ENCODE peak calls at places on chromosomes 12 and 14, in six cellular contexts. K, G, F, W, Z and C are unnamed samples.

GRCh38 chr12:82413994-82414393 is 55.7 kb downstream of the METTL25 start:
- DNase-seq in K (no peak), F (no peak), Z (no peak), W (no peak), G (no peak), C (no peak)

GRCh38 chr14:46137786-46138185 is 513.8 kb downstream of the RPL10L start:
- DNase-seq in Z (no peak), G (no peak), W (no peak), K (no peak), F (no peak), C (no peak)

GRCh38 chr14:98937712-98938505 is 334.1 kb downstream of the BCL11B start:
- DNase-seq in Z (no peak), K (no peak), F (no peak), G (no peak), W (no peak), C (no peak)

GRCh38 chr14:44606576-44606975 is 99.5 kb upstream of the FSCB start:
- DNase-seq in F (no peak), Z (no peak), K (no peak), G (no peak), W (no peak), C (no peak)

GRCh38 chr12:28145211-28145610 is 45.0 kb upstream of the CCDC91 start:
- DNase-seq in F (no peak), Z (no peak), W (no peak), G (no peak), K (no peak), C (no peak)

GRCh38 chr14:78131201-78131600 is 39.0 kb upstream of the NRXN3 start:
- DNase-seq in G (no peak), Z (no peak), K (no peak), F (no peak), W (no peak), C (no peak)

GRCh38 chr14:101235042-101235871 is 326.0 kb upstream of the DIO3 start:
- DNase-seq in Z (peak), G (peak), K (peak), F (peak), W (peak), C (no peak)

GRCh38 chr12:89793946-89794345 is 85.3 kb upstream of the ATP2B1 start:
- DNase-seq in Z (no peak), W (no peak), G (no peak), K (no peak), F (no peak), C (no peak)

GRCh38 chr12:108586306-108586705 is 11.6 kb downstream of the TMEM119 start:
- DNase-seq in K (no peak), G (peak), Z (no peak), W (no peak), F (no peak), C (no peak)

GRCh38 chr12:1277905-1278304 is 286.9 kb downstream of the ERC1 start:
- DNase-seq in G (no peak), W (no peak), K (no peak), F (no peak), Z (peak), C (no peak)

GRCh38 chr14:58663494-58664111 is 25.8 kb downstream of the DACT1 start:
- DNase-seq in Z (no peak), G (peak), F (no peak), K (no peak), W (no peak), C (no peak)

GRCh38 chr12:69435644-69436043 is 34.5 kb upstream of the FRS2 start:
- DNase-seq in W (no peak), G (no peak), F (no peak), Z (no peak), K (no peak), C (no peak)

GRCh38 chr12:11904124-11904523 is 166.6 kb upstream of the BCL2L14 start:
- DNase-seq in G (no peak), F (no peak), Z (no peak), K (no peak), W (no peak), C (no peak)

GRCh38 chr12:120971299-120972180 is 6.8 kb upstream of the HNF1A start:
- DNase-seq in G (peak), F (peak), K (peak), Z (peak), W (no peak), C (peak)

GRCh38 chr14:53011053-53011462 is 60.2 kb upstream of the FERMT2 start:
- DNase-seq in W (no peak), Z (peak), G (no peak), K (peak), F (no peak), C (no peak)

GRCh38 chr14:70213721-70214282 is 25.1 kb upstream of the SLC8A3 start:
- DNase-seq in G (no peak), W (no peak), F (no peak), K (no peak), Z (no peak), C (no peak)

GRCh38 chr12:27999970-28000369 is 27.4 kb upstream of the PTHLH start:
- DNase-seq in Z (no peak), K (no peak), G (no peak), W (no peak), F (no peak), C (no peak)

GRCh38 chr14:22106700-22107697 is 433.4 kb upstream of the OR4E1 start:
- DNase-seq in K (no peak), Z (no peak), G (no peak), W (no peak), F (no peak), C (no peak)

GRCh38 chr14:104131968-104132732 is 6.2 kb upstream of the KIF26A start:
- DNase-seq in K (no peak), F (no peak), W (peak), G (no peak), Z (no peak), C (no peak)

GRCh38 chr14:104134061-104134965 is 4.1 kb upstream of the KIF26A start:
- DNase-seq in Z (no peak), G (peak), F (no peak), W (peak), K (no peak), C (no peak)

GRCh38 chr14:104130974-104131651 is 7.3 kb upstream of the KIF26A start:
- DNase-seq in W (peak), K (peak), G (peak), Z (peak), F (no peak), C (no peak)

GRCh38 chr14:104133496-104133895 is 4.9 kb upstream of the KIF26A start:
- DNase-seq in G (peak), K (no peak), Z (no peak), F (no peak), W (no peak), C (no peak)

GRCh38 chr14:104132981-104133380 is 5.4 kb upstream of the KIF26A start:
- DNase-seq in W (peak), K (no peak), G (peak), Z (no peak), F (no peak), C (no peak)
- TF ChIP-seq CHD2 in W (no peak), K (no peak), G (no peak), Z (no peak), F (no peak), C (no peak)

GRCh38 chr14:28294834-28295440 is 471.6 kb upstream of the FOXG1 start:
- DNase-seq in F (no peak), G (peak), W (no peak), Z (peak), K (no peak), C (no peak)
- TF ChIP-seq CHD2 in F (no peak), G (no peak), W (no peak), Z (no peak), K (no peak), C (no peak)

GRCh38 chr12:88416786-88417185 is 163.5 kb downstream of the KITLG start:
- DNase-seq in G (no peak), W (no peak), F (no peak), Z (no peak), K (no peak), C (no peak)

GRCh38 chr12:88419794-88420193 is 160.5 kb downstream of the KITLG start:
- DNase-seq in W (no peak), K (no peak), Z (no peak), G (no peak), F (no peak), C (no peak)

GRCh38 chr12:88418856-88419497 is 161.3 kb downstream of the KITLG start:
- DNase-seq in Z (no peak), F (no peak), W (no peak), K (no peak), G (no peak), C (no peak)

GRCh38 chr12:88417531-88417930 is 162.7 kb downstream of the KITLG start:
- DNase-seq in F (no peak), K (no peak), Z (no peak), W (no peak), G (no peak), C (no peak)

GRCh38 chr12:88420460-88420859 is 159.8 kb downstream of the KITLG start:
- DNase-seq in Z (no peak), F (no peak), G (no peak), W (no peak), K (peak), C (no peak)
- TF ChIP-seq CHD2 in Z (no peak), F (no peak), G (no peak), W (no peak), K (no peak), C (no peak)

DNA sequence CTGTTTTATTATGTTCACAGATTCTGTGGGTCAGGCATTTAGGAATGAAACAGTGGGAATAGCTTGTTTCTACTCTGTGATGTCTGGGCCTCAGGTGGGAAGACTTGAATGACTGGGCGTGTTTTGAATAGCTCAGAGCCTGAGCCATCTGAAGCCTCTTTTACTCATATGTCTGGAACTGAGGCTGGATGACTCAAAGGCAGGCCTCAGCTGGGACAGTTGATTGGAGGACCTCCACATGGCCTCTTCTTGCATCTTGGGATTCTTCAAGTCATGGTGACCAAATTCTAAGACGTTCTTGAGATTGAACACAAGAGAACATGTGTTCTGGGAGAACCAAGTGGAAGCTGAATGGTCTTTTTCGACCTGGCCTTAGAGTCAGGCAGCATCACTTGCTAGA is 45.8 kb upstream of the TBX3 start:
- DNase-seq in F (no peak), G (no peak), Z (no peak), K (no peak), W (no peak), C (no peak)
- TF ChIP-seq CHD2 in F (no peak), G (no peak), Z (no peak), K (no peak), W (no peak), C (no peak)

GRCh38 chr12:92304335-92305066 is 158.9 kb upstream of the BTG1 start:
- DNase-seq in F (no peak), Z (no peak), W (no peak), G (no peak), K (no peak), C (no peak)
- TF ChIP-seq CHD2 in F (no peak), Z (no peak), W (no peak), G (no peak), K (no peak), C (no peak)

GRCh38 chr12:92078167-92079053 is 67.2 kb downstream of the BTG1 start:
- DNase-seq in K (peak), Z (no peak), G (no peak), W (no peak), F (peak), C (no peak)
- TF ChIP-seq CHD2 in K (no peak), Z (no peak), G (no peak), W (no peak), F (no peak), C (no peak)

GRCh38 chr12:25797335-25797863 is 161.1 kb upstream of the RASSF8 start:
- DNase-seq in G (no peak), W (no peak), K (no peak), Z (no peak), F (no peak), C (no peak)

GRCh38 chr12:25796523-25797000 is 161.9 kb upstream of the RASSF8 start:
- DNase-seq in W (no peak), F (no peak), G (no peak), Z (no peak), K (no peak), C (no peak)

GRCh38 chr12:25801621-25802243 is 156.8 kb upstream of the RASSF8 start:
- DNase-seq in G (no peak), K (no peak), Z (no peak), F (no peak), W (no peak), C (no peak)

GRCh38 chr12:25797949-25798348 is 160.5 kb upstream of the RASSF8 start:
- DNase-seq in G (no peak), F (no peak), K (no peak), W (no peak), Z (no peak), C (no peak)

GRCh38 chr12:25800101-25800500 is 158.4 kb upstream of the RASSF8 start:
- DNase-seq in W (no peak), Z (no peak), G (no peak), F (no peak), K (no peak), C (no peak)
- TF ChIP-seq CHD2 in W (no peak), Z (no peak), G (no peak), F (no peak), K (no peak), C (no peak)

GRCh38 chr14:81591266-81591665 is 57.6 kb upstream of the SEL1L start:
- DNase-seq in K (no peak), G (no peak), F (no peak), Z (no peak), W (no peak), C (no peak)

GRCh38 chr14:81589381-81590065 is 55.9 kb upstream of the SEL1L start:
- DNase-seq in K (no peak), W (no peak), F (peak), G (no peak), Z (no peak), C (no peak)

DNA sequence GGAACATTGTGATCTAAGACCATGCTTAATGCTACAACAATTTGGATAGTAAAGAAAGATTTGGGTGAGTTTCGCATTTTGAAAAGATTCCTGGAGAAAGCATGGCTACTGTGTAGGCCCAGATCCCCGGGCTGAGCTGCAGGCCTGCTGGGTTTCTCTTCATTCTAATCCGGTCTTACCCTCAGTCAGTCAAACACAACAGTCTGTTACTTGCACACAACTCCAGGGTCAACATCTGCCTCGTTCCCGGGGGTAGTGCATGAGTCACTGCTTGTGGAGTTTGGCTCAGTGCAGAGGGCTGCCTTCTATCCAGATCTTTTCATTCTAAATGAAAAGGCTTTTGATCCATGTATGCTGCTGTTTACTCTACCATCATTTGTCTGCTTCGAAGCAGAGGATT is 60.4 kb upstream of the SEL1L start:
- DNase-seq in Z (peak), F (no peak), G (no peak), W (no peak), K (no peak), C (no peak)
- TF ChIP-seq CHD2 in Z (no peak), F (no peak), G (no peak), W (no peak), K (no peak), C (no peak)

DNA sequence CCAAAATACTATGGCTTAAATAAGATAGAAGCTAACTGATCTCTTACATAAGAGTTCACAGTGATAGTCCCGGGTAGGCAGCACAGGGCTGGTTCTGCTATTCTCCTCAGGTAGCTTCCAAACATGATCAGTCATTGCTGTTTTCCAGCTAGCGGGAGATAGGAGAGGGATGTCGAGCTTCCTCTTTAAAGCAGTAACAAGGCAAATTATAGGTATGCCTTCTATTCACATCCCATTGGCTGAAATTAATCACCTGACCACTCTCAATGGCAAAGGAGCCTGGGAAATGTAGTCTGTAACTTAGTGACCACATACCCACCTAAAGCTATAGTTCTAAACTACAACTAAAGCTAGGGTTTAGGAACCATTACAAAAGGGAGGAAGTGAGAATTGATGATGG is 34.5 kb upstream of the VRK1 start:
- DNase-seq in W (no peak), F (peak), Z (peak), G (peak), K (peak), C (peak)
- TF ChIP-seq CHD2 in W (peak), F (no peak), Z (no peak), G (peak), K (no peak), C (no peak)

GRCh38 chr12:4355150-4355842 is 24.2 kb downstream of the FGF23 start:
- DNase-seq in K (no peak), G (no peak), F (no peak), Z (no peak), W (no peak), C (no peak)

GRCh38 chr12:4355843-4356327 is 23.6 kb downstream of the FGF23 start:
- DNase-seq in G (peak), Z (peak), K (no peak), W (peak), F (peak), C (no peak)

DNA sequence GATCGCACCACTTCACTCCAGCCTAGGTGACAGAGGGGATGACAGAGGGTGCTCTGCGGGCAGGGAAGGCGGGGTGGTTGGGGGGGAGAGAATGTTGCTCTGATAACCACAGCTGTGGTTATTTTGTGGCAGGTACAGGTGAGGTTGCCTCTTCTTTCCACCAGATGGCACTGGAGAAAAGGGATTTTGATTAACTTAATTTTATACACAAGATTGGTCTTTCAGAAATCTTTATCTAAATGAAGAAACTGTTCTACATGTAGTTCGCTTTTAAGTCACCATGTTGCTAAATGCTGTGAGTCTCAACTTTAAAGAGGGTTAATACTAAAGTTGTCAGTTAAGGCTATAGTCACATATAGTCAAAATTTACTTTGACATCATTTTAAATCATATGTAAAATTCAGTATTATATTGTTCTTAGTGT is 25.7 kb downstream of the FGF23 start:
- DNase-seq in W (no peak), F (no peak), K (no peak), Z (no peak), G (peak), C (no peak)
- TF ChIP-seq CHD2 in W (no peak), F (no peak), K (no peak), Z (no peak), G (no peak), C (no peak)